ENCODE peak calls at places on chromosomes 3 and 15, in eight cellular contexts. A, P, I, Z, R, X, S and W are unnamed samples.

GRCh38 chr3:126828306-126828705 is 124.3 kb downstream of the CHCHD6 start:
- DNase-seq in A (peak; percentile 70), P (no peak), I (no peak), Z (peak; percentile 56), R (no peak), X (no peak), S (no peak), W (no peak)

GRCh38 chr3:36729204-36730056 is 34.9 kb downstream of the DCLK3 start:
- DNase-seq in A (no peak), P (no peak), I (peak; percentile 64), Z (no peak), R (peak; percentile 41), X (no peak), S (no peak), W (peak; percentile 66)

GRCh38 chr15:81105521-81105920 is 28.5 kb upstream of the CFAP161 start:
- DNase-seq in A (no peak), P (no peak), I (no peak), Z (no peak), R (no peak), X (no peak), S (no peak), W (peak; percentile 11)

GRCh38 chr15:29822100-29822684 is at the start of gene TJP1:
- DNase-seq in A (peak; percentile 80), P (peak; percentile 87), I (peak; percentile 82), Z (peak; percentile 80), R (no peak), X (no peak), S (peak; percentile 90), W (peak; percentile 86)

GRCh38 chr3:15520185-15520584 is 1.3 kb downstream of the COLQ start:
- DNase-seq in A (no peak), P (no peak), I (no peak), Z (peak; percentile 29), R (no peak), X (no peak), S (no peak), W (peak; percentile 37)

GRCh38 chr3:71710906-71711494 is 14.2 kb downstream of the EIF4E3 start:
- DNase-seq in A (no peak), P (no peak), I (peak; percentile 56), Z (no peak), R (peak; percentile 65), X (no peak), S (no peak), W (peak; percentile 57)

GRCh38 chr15:40357723-40358491 is at the start of gene DISP2:
- DNase-seq in A (peak; percentile 89), P (peak; percentile 93), I (peak; percentile 71), Z (peak; percentile 85), R (peak; percentile 99), X (peak; percentile 93), S (peak; percentile 94), W (peak; percentile 80)

GRCh38 chr3:113532698-113533533 is 561 bp downstream of the SIDT1 start:
- DNase-seq in A (no peak), P (peak; percentile 45), I (no peak), Z (peak; percentile 8), R (peak; percentile 50), X (peak; percentile 57), S (no peak), W (peak; percentile 9)

GRCh38 chr3:30282052-30282708 is 324.2 kb upstream of the TGFBR2 start:
- DNase-seq in A (no peak), P (no peak), I (peak; percentile 81), Z (no peak), R (no peak), X (no peak), S (no peak), W (peak; percentile 89)

GRCh38 chr3:48528754-48529153 is 24.8 kb upstream of the SHISA5 start:
- DNase-seq in A (no peak), P (no peak), I (peak; percentile 6), Z (no peak), R (no peak), X (no peak), S (no peak), W (no peak)

GRCh38 chr15:49313650-49314049 is 109.4 kb upstream of the FGF7 start:
- DNase-seq in A (no peak), P (no peak), I (peak; percentile 63), Z (no peak), R (no peak), X (no peak), S (no peak), W (peak; percentile 75)

GRCh38 chr3:183507551-183507950 is 48.0 kb downstream of the KLHL6 start:
- DNase-seq in A (no peak), P (no peak), I (no peak), Z (no peak), R (no peak), X (no peak), S (no peak), W (no peak)

GRCh38 chr15:52217186-52217585 is 26.0 kb upstream of the GNB5 start:
- DNase-seq in A (no peak), P (no peak), I (peak; percentile 21), Z (no peak), R (peak; percentile 30), X (no peak), S (peak; percentile 64), W (peak; percentile 52)

GRCh38 chr15:101642361-101642760 is 9.8 kb downstream of the TM2D3 start:
- DNase-seq in A (no peak), P (no peak), I (no peak), Z (no peak), R (no peak), X (no peak), S (no peak), W (no peak)
- TF ChIP-seq CTCF in A (no peak), P (no peak), I (no peak), Z (no peak), R (peak; percentile 2), X (no peak), S (no peak), W (no peak)

DNA sequence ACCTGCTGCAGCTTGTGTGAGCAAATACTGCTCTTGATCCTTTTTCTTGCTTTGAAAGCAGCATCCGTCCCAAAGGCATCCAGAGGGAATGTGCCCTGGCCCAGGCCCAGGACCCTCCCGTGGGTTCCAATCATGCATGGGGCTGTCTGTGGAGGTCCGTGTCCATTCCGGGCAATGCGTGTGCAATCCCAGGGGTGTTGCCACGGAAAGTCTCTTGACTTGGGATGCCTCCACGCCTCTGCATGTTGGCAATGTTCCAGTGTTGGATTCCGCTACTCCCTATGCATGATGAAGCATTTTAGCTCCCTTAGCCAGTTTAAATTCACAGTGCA is 105.7 kb downstream of the SNRPN start:
- DNase-seq in A (peak; percentile 4), P (no peak), I (no peak), Z (no peak), R (no peak), X (no peak), S (peak; percentile 42), W (no peak)
- TF ChIP-seq CTCF in A (no peak), P (no peak), I (no peak), Z (no peak), R (no peak), X (no peak), S (no peak), W (no peak)

DNA sequence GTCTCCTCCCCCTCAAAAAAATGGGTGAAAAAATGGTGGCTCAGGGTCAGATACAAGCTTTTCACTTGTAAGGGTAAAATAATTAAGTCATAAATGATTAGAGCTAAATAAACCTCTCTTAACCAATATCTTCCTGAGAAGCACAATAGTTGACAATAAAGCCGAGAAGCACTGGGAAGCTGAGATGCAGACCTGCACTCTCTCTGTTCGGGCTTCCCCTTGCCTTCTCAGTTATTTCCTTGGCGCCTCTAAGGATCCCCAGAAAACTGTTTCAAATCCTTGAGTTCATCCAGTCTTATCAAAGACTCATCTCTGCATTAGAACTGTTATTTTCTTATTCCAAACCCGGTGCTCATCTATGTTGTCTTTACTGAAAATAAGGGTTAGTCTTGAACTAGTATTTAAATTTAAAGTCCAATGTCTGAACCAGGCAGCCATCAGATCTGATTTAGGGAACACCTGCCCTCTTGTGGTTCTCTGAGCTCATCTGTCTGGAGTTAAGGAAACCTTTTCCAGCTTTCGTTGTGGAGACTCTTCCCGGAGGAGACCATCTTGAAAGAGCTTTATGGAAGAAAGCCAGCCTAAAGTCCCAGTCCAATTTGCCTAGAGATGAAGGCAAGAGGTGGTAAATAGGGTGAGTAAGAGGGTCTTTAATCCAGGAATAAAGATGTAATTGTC is 256.4 kb upstream of the MCTP2 start:
- DNase-seq in A (no peak), P (no peak), I (peak; percentile 70), Z (no peak), R (no peak), X (no peak), S (no peak), W (peak; percentile 76)
- TF ChIP-seq CTCF in A (peak; percentile 41), P (no peak), I (peak; percentile 67), Z (peak; percentile 46), R (peak; percentile 7), X (no peak), S (peak; percentile 34), W (peak; percentile 86)

DNA sequence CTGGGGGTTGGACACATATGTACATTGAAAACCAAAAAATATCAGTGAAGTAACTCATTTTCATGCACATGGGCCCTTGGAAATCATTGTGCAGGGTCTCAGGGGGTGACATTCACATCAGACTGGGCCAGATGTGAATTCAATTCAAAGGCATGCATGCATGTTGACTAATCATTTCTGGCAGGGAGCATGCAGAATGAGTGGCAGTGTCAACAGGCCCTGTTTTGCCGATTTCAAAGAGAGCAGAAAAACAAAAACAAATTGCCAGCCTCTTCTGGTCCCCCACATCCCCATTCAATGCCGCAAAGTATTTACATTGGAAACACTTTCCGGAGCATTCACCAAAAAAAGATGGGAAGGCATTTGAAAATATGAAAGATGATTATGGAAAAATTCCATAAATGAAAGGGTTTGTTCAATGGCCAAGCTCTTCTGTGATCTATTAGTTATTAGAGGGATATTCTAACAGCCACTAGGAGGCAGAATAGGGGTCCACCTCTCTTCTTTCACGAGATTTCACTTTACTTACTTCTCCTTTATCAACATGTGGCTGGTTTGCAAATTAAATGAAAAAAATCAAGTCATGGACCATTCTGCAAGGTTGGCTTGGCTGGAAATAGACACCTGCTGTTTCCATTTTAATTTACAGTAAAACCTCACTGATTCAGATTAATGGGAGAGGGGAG is 119.9 kb upstream of the FEZF2 start:
- DNase-seq in A (no peak), P (no peak), I (peak; percentile 4), Z (no peak), R (no peak), X (no peak), S (no peak), W (no peak)
- TF ChIP-seq CTCF in A (no peak), P (no peak), I (no peak), Z (no peak), R (no peak), X (no peak), S (no peak), W (peak; percentile 6)

GRCh38 chr15:101068523-101068960 is 149.4 kb downstream of the LRRK1 start:
- DNase-seq in A (no peak), P (no peak), I (no peak), Z (no peak), R (no peak), X (no peak), S (no peak), W (no peak)

GRCh38 chr15:101070024-101070423 is 150.9 kb downstream of the LRRK1 start:
- DNase-seq in A (no peak), P (no peak), I (no peak), Z (no peak), R (no peak), X (no peak), S (no peak), W (no peak)

GRCh38 chr15:101071651-101072050 is 152.5 kb downstream of the LRRK1 start:
- DNase-seq in A (no peak), P (no peak), I (no peak), Z (no peak), R (no peak), X (no peak), S (no peak), W (no peak)

GRCh38 chr15:101068961-101069734 is 150.0 kb downstream of the LRRK1 start:
- DNase-seq in A (no peak), P (no peak), I (peak; percentile 53), Z (no peak), R (no peak), X (no peak), S (no peak), W (peak; percentile 80)

GRCh38 chr15:101070502-101071273 is 151.5 kb downstream of the LRRK1 start:
- DNase-seq in A (no peak), P (no peak), I (peak; percentile 79), Z (no peak), R (no peak), X (no peak), S (no peak), W (peak; percentile 77)
- TF ChIP-seq CTCF in A (no peak), P (no peak), I (no peak), Z (no peak), R (no peak), X (no peak), S (no peak), W (no peak)